ENCODE peak calls at places on chromosomes 4 and X, in four cellular contexts. K is K562, M is HepG2, T is GM12878. E is an unnamed sample.

GRCh38 chr4:155735506-155735905 is 23.3 kb upstream of the GUCY1B1 start:
- DNase-seq in M (no peak), T (no peak), K (no peak), E (no peak)

GRCh38 chr4:13561673-13562072 is 17.4 kb upstream of the NKX3-2 start:
- DNase-seq in T (no peak), K (no peak), M (peak), E (no peak)

GRCh38 chrX:3141031-3141430 is 99.8 kb downstream of the ARSF start:
- DNase-seq in K (no peak), T (no peak), M (no peak), E (no peak)

GRCh38 chr4:128856246-128856645 is 46.7 kb downstream of the JADE1 start:
- DNase-seq in M (no peak), T (no peak), K (no peak), E (no peak)

GRCh38 chrX:23501974-23502373 is 165.3 kb upstream of the PRDX4 start:
- DNase-seq in K (no peak), T (no peak), M (no peak), E (no peak)

GRCh38 chr4:7539659-7540058 is 104.9 kb upstream of the PSAPL1 start:
- DNase-seq in K (peak), M (peak), T (no peak), E (peak)

GRCh38 chr4:39818646-39819045 is 120.7 kb downstream of the UBE2K start:
- DNase-seq in K (no peak), M (no peak), T (no peak), E (no peak)

GRCh38 chr4:11355224-11355623 is 73.5 kb downstream of the HS3ST1 start:
- DNase-seq in M (no peak), K (no peak), T (no peak), E (no peak)

DNA sequence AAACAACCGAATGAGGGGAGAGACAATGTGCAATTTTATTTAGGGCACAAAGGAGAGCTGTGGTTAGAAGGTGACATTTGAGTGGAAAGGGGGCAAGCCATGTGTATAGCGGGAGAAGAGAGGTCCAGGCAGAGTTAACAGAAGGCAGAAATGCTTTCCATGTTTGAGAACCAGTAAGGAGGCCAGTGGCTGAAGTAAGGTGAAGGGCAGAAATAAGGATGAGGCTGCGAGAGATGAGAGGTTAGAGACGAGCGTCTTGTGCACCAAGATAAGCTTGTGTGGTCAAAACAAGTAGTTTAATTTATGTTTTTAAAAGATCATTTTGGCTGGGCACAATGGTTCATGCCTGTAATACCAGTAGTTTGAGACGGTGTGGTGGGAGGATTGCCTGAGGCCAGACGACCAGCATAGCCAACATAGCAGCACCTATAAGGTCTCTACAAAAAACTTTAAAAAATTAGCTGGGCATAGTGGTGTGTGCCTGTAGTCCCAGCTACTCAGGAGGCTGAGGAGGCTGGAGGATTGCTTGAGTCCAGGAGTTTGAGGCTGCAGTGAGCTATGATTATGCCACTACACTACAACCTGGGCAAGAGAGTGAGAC is 8.5 kb downstream of the HTT start:
- DNase-seq in T (no peak), K (no peak), M (no peak), E (no peak)
- TF ChIP-seq FOXM1 in T (no peak), K (no peak), M (no peak), E (no peak)

GRCh38 chrX:24513416-24513815 is 48.3 kb downstream of the PDK3 start:
- DNase-seq in K (no peak), M (no peak), T (peak), E (no peak)
- TF ChIP-seq SIN3A in K (no peak), M (no peak), T (no peak), E (no peak)

DNA sequence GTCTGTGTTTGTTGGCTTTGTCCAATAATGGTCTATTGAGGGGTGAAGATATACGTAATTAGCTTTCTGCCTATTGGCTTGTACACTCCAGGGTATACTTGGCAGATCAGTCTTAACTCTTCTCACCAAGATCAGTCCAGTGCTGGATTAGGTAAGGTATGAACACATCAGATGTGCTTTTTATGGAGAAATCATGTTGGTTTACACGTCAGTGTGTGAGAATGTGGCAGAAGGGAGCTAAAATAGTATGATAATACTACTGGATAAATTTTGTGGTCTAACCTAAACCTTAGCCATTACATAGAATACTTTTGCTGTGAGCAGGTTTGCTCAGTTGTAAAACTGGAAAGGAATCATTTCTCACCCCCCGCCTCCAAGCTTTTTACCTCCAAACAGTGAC is 4.2 kb downstream of the PDHA1 start:
- DNase-seq in T (no peak), M (no peak), K (no peak), E (no peak)
- TF ChIP-seq FOXM1 in T (no peak), M (no peak), K (no peak), E (no peak)

GRCh38 chr4:98345838-98346237 is 84.7 kb downstream of the RAP1GDS1 start:
- DNase-seq in T (no peak), M (no peak), K (no peak), E (no peak)
- TF ChIP-seq SIN3A in T (no peak), M (no peak), K (no peak), E (no peak)

GRCh38 chr4:1812720-1813119 is 19.6 kb downstream of the FGFR3 start:
- DNase-seq in K (no peak), M (no peak), T (no peak), E (no peak)
- TF ChIP-seq FOXM1 in K (no peak), M (no peak), T (no peak), E (no peak)